ENCODE peak calls at places on chromosomes 7 and 10, in eight cellular contexts. Q is SK-N-SH, O is H1, U is GM12878, F is endothelial cell of umbilical vein, B is K562, H is HepG2, W is SK-N-MC. S is an unnamed sample.

GRCh38 chr10:33293531-33294170 is 40.8 kb downstream of the NRP1 start:
- DNase-seq in Q (no peak), O (no peak), U (no peak), F (no peak), B (no peak), H (no peak), W (no peak), S (no peak)

GRCh38 chr7:5630670-5631069 is 150.8 kb downstream of the RNF216 start:
- DNase-seq in Q (no peak), O (no peak), U (no peak), F (no peak), B (no peak), H (no peak), W (no peak), S (no peak)

GRCh38 chr7:55342216-55342871 is 22.8 kb upstream of the LANCL2 start:
- DNase-seq in Q (peak; percentile 36), O (no peak), U (no peak), F (no peak), B (no peak), H (no peak), W (no peak), S (no peak)

GRCh38 chr7:98284335-98285036 is 3.0 kb downstream of the BRI3 start:
- DNase-seq in Q (peak; percentile 74), O (no peak), U (no peak), F (peak; percentile 85), B (no peak), H (peak; percentile 51), W (no peak), S (no peak)

GRCh38 chr7:5213286-5213645 is 23.2 kb downstream of the WIPI2 start:
- DNase-seq in Q (no peak), O (no peak), U (no peak), F (no peak), B (no peak), H (no peak), W (no peak), S (no peak)

GRCh38 chr7:107964510-107964909 is 38.5 kb downstream of the LAMB1 start:
- DNase-seq in Q (no peak), O (no peak), U (no peak), F (no peak), B (no peak), H (no peak), W (no peak), S (no peak)

GRCh38 chr7:31051598-31052503 is at the start of gene ADCYAP1R1:
- DNase-seq in Q (peak; percentile 99), O (peak; percentile 77), U (no peak), F (no peak), B (no peak), H (no peak), W (no peak), S (no peak)

GRCh38 chr10:63593576-63593975 is 72.4 kb downstream of the REEP3 start:
- DNase-seq in Q (no peak), O (no peak), U (no peak), F (no peak), B (no peak), H (no peak), W (no peak), S (no peak)

GRCh38 chr7:29370531-29371314 is 176.1 kb downstream of the CHN2 start:
- DNase-seq in Q (no peak), O (no peak), U (no peak), F (no peak), B (no peak), H (peak; percentile 12), W (no peak), S (peak; percentile 43)

GRCh38 chr7:17619194-17619818 is 320.9 kb downstream of the AHR start:
- DNase-seq in Q (no peak), O (no peak), U (no peak), F (no peak), B (no peak), H (no peak), W (no peak), S (no peak)

DNA sequence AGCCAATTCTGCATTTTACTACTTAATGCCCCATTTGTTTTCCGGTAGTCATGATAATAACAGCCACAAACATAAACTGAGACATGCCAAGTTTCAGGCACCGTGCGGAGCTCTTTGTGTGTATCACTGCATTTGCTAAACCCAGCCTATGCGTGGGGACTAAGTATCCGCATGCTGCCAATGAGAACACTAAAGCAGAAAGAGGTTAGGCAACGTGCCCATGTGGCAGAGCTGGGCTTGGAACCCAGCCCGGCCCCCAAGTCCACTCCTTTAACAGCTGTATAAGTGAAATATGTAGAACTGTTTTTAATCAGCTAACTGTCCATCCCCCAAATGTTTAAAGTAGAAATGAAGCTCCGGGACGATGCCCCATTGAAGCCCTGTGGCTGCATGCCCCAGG is 54.1 kb downstream of the SLIT1 start:
- DNase-seq in Q (no peak), O (no peak), U (no peak), F (no peak), B (no peak), H (no peak), W (no peak), S (no peak)
- H3K9ac ChIP-seq in Q (no peak overlapping the region), O (no peak overlapping the region), U (no peak overlapping the region), F (no peak overlapping the region), B (no peak overlapping the region), H (no peak overlapping the region), W (no peak overlapping the region), S (no peak overlapping the region)

GRCh38 chr7:123022576-123022975 is 27.1 kb upstream of the TAS2R16 start:
- DNase-seq in Q (no peak), O (no peak), U (no peak), F (no peak), B (no peak), H (no peak), W (no peak), S (no peak)

GRCh38 chr7:123024989-123025758 is 29.7 kb upstream of the TAS2R16 start:
- DNase-seq in Q (no peak), O (no peak), U (no peak), F (peak; percentile 98), B (no peak), H (no peak), W (no peak), S (no peak)

GRCh38 chr7:123030631-123031030 is 35.1 kb upstream of the TAS2R16 start:
- DNase-seq in Q (no peak), O (no peak), U (no peak), F (no peak), B (no peak), H (no peak), W (no peak), S (no peak)

GRCh38 chr7:123023126-123023525 is 27.6 kb upstream of the TAS2R16 start:
- DNase-seq in Q (no peak), O (no peak), U (no peak), F (no peak), B (no peak), H (no peak), W (no peak), S (no peak)

GRCh38 chr7:123026251-123026650 is 30.8 kb upstream of the TAS2R16 start:
- DNase-seq in Q (no peak), O (no peak), U (no peak), F (no peak), B (no peak), H (no peak), W (no peak), S (no peak)
- TF ChIP-seq POLR2AphosphoS5 in Q (no peak), O (no peak), U (no peak), F (no peak), B (no peak), H (no peak), W (no peak), S (no peak)

DNA sequence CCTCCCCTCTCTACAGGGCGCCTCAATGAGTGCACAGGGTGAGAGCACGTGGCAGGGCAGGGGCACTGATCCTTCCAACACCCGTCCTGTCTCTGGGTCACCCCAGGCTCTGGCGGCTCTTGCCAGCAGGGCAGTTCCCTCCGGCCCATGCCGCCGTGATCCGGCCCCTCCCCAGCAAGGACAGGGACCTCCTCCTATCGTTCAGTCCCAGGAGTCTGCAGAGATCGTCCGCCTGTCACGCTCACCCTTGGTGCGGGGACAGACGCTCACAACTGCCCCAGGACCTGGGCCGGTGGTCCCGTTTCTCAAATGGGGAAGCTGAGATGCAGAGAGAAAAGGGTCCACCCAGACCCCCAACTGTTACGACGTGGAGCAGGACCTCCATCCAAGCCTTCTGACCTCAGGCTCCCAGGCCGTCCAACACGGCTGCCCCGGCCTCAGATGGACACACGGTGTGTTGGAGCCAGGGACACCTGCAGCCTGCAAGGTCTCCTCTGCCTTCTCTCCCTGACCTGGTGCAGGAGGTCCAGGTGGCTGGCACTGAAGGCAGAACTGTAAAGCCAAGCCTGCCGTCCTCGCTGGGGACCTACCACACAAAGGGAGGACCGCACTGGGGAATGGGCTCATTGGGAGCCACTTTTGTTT is 248.9 kb downstream of the ELFN1 start:
- DNase-seq in Q (no peak), O (no peak), U (no peak), F (no peak), B (no peak), H (no peak), W (no peak), S (no peak)
- H3K9ac ChIP-seq in Q (no peak overlapping the region), O (no peak overlapping the region), U (no peak overlapping the region), F (no peak overlapping the region), B (no peak overlapping the region), H (no peak overlapping the region), W (no peak overlapping the region), S (no peak overlapping the region)

GRCh38 chr10:73907841-73908517 is 3.0 kb upstream of the PLAU start:
- DNase-seq in Q (no peak), O (no peak), U (no peak), F (no peak), B (no peak), H (no peak), W (no peak), S (no peak)
- TF ChIP-seq POLR2AphosphoS5 in Q (no peak), O (no peak), U (no peak), F (no peak), B (no peak), H (no peak), W (no peak), S (no peak)

DNA sequence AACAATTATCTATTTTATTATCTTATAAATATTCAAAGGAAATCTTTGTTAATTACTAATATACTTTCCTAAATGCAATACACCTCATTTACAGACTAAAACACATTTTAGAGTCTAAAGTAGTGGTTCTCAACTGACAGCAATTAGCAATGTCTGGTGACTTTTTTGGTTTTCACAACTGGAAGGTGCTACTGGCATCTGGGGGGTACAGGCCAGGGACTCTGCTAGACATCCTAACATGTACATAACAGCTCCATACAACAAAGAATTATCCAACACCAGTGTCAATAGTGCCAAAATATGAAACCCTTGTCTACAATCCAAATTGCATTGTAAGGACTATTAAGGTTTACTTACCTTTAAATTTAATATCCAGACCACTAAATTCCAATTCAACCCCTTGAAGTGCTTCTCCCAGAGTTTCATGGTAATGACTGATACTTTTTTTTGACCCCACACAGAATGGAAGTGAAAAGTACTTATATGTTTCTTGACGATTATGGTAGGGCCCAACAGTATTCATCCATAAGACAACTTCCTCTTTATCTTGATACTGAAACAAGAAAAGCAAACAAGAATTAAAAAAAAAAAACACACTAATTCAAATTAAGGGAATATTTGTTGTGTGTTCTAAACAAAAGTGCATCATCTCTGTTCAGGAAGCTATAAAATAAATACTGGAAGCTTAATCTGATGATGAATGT is 10.4 kb downstream of the TM9SF3 start:
- DNase-seq in Q (no peak), O (no peak), U (no peak), F (no peak), B (no peak), H (no peak), W (no peak), S (no peak)
- H3K9ac ChIP-seq in Q (no peak overlapping the region), O (no peak overlapping the region), U (no peak overlapping the region), F (no peak overlapping the region), B (no peak overlapping the region), H (no peak overlapping the region), W (no peak overlapping the region), S (no peak overlapping the region)

GRCh38 chr10:86399879-86400704 is 33.5 kb upstream of the GRID1 start:
- DNase-seq in Q (peak; percentile 95), O (peak; percentile 99), U (peak; percentile 83), F (peak; percentile 88), B (peak; percentile 77), H (peak; percentile 94), W (no peak), S (peak; percentile 91)
- TF ChIP-seq POLR2AphosphoS5 in Q (peak; percentile 9), O (no peak), U (peak; percentile 69), F (peak; percentile 39), B (no peak), H (peak; percentile 54), W (no peak), S (peak; percentile 72)